ENCODE peak calls at places on chromosomes 4 and X, in five cellular contexts. Z is spleen, W is transverse colon, B is suprapubic skin, O is A549. M is an unnamed sample.
A peak's percentile ranks its signal among the peaks of the same experiment; 100 is the strongest.

GRCh38 chr4:170138580-170139194 is 48.9 kb upstream of the AADAT start:
- DNase-seq in Z (peak; percentile 79), W (peak; percentile 74), B (no peak), O (peak; percentile 66), M (peak; percentile 72)

GRCh38 chr4:71545168-71545567 is 206.3 kb downstream of the SLC4A4 start:
- DNase-seq in Z (no peak), W (no peak), B (no peak), O (no peak), M (no peak)

GRCh38 chrX:47228550-47229270 is 4.1 kb upstream of the USP11 start:
- DNase-seq in Z (peak; percentile 70), W (no peak), B (no peak), O (no peak), M (peak; percentile 28)

GRCh38 chr4:59598233-59598618 is 1601.9 kb upstream of the ADGRL3 start:
- DNase-seq in Z (no peak), W (no peak), B (no peak), O (no peak), M (no peak)

GRCh38 chrX:30904186-30904585 is 15.1 kb upstream of the TAB3 start:
- DNase-seq in Z (no peak), W (no peak), B (no peak), O (no peak), M (no peak)

GRCh38 chrX:136525738-136526606 is 6.0 kb upstream of the VGLL1 start:
- DNase-seq in Z (no peak), W (peak; percentile 74), B (no peak), O (peak; percentile 20), M (peak; percentile 77)

GRCh38 chr4:163332526-163333405 is at the start of gene NPY1R:
- DNase-seq in Z (peak; percentile 81), W (peak; percentile 75), B (no peak), O (peak; percentile 73), M (peak; percentile 61)

GRCh38 chr4:142818009-142818408 is 28.1 kb downstream of the INPP4B start:
- DNase-seq in Z (no peak), W (no peak), B (no peak), O (no peak), M (no peak)

GRCh38 chr4:179698321-179698720 is 2256.1 kb upstream of the AGA start:
- DNase-seq in Z (no peak), W (no peak), B (no peak), O (no peak), M (no peak)

GRCh38 chr4:28879178-28879577 is 1841.0 kb upstream of the PCDH7 start:
- DNase-seq in Z (no peak), W (no peak), B (no peak), O (no peak), M (no peak)

GRCh38 chr4:53479731-53480525 is 102.5 kb downstream of the FIP1L1 start:
- DNase-seq in Z (no peak), W (no peak), B (no peak), O (no peak), M (no peak)

GRCh38 chr4:37891221-37892159 is 606 bp downstream of the TBC1D1 start:
- DNase-seq in Z (no peak), W (peak; percentile 46), B (no peak), O (no peak), M (peak; percentile 30)

GRCh38 chrX:134760671-134761070 is 102.4 kb upstream of the PLAC1 start:
- DNase-seq in Z (no peak), W (no peak), B (no peak), O (no peak), M (no peak)

GRCh38 chr4:143076723-143077122 is 108.0 kb upstream of the USP38 start:
- DNase-seq in Z (no peak), W (peak; percentile 19), B (no peak), O (no peak), M (no peak)

GRCh38 chr4:16413794-16414555 is 187.7 kb upstream of the TAPT1 start:
- DNase-seq in Z (no peak), W (no peak), B (no peak), O (no peak), M (no peak)

GRCh38 chrX:44872319-44872816 is 620 bp upstream of the KDM6A start:
- DNase-seq in Z (peak; percentile 94), W (peak; percentile 65), B (peak; percentile 75), O (no peak), M (peak; percentile 58)

GRCh38 chr4:164989464-164989863 is 12.0 kb upstream of the TRIM61 start:
- DNase-seq in Z (no peak), W (no peak), B (no peak), O (no peak), M (no peak)

GRCh38 chrX:69116077-69116476 is 49.2 kb downstream of the PJA1 start:
- DNase-seq in Z (no peak), W (no peak), B (no peak), O (peak; percentile 18), M (no peak)

GRCh38 chr4:96593422-96593821 is 753.5 kb downstream of the PDHA2 start:
- DNase-seq in Z (no peak), W (no peak), B (no peak), O (no peak), M (no peak)

GRCh38 chr4:128924951-128925350 is 115.5 kb downstream of the JADE1 start:
- DNase-seq in Z (no peak), W (no peak), B (no peak), O (no peak), M (no peak)

GRCh38 chr4:9762823-9763475 is 18.5 kb upstream of the DRD5 start:
- DNase-seq in Z (no peak), W (peak; percentile 63), B (no peak), O (peak; percentile 69), M (peak; percentile 52)

GRCh38 chr4:168367065-168367464 is 48.5 kb upstream of the DDX60 start:
- DNase-seq in Z (no peak), W (no peak), B (no peak), O (no peak), M (no peak)

GRCh38 chr4:77193511-77194236 is 36.7 kb downstream of the CCNG2 start:
- DNase-seq in Z (peak; percentile 95), W (peak; percentile 75), B (peak; percentile 88), O (no peak), M (no peak)
- TF ChIP-seq POLR2A in Z (no peak), W (peak; percentile 21), B (no peak), O (no peak), M (no peak)

DNA sequence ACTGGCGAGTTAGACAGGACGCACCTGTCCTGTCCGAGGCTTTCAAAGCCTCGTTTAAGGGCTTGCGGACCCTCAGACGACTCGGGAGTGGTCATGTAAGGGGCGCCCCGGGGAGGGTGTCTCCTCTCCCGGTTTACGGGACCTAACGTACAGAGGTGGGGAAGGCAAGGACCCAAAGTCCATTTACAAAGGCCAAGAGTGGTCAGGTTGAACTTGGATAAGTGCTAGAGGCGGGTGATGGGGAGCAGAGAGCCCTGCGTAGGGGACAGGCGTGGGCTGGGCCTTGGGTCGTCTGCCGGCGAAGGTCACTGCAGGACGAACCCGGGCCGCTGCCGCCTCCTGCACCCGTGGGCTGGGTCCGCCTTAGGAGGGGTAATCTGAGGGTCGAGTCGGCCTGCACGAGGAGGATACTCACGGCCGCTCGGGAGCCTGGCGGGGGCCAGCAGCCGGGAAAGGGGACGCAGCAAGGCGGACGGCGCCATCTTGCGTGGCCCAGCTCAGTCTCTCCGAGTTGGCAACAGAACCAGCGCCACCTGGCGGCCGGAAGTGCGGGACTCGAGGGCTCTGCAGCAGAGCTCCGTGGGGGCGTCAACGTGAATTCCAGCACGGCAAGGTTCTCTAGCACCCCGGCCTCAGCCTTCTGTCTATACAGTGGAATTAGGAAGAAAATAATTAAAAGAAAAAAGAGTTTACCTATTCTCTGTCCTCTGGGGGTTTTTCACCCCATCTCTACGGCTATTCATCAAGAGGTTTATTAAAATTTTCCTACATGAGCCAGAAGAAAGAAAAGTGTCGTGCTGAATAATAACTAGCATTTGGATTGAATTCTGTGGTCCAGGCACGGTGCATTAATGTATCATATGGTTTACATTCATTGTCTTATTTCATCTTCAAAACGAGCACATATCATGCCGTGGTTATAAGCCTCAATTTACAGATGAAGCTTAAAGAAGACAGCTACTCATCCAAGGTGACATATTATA is 5.7 kb upstream of the NAA15 start:
- DNase-seq in Z (peak; percentile 100), W (peak; percentile 98), B (peak; percentile 99), O (peak; percentile 88), M (peak; percentile 98)
- TF ChIP-seq POLR2A in Z (no peak), W (peak; percentile 61), B (no peak), O (peak; percentile 65), M (peak; percentile 52)

DNA sequence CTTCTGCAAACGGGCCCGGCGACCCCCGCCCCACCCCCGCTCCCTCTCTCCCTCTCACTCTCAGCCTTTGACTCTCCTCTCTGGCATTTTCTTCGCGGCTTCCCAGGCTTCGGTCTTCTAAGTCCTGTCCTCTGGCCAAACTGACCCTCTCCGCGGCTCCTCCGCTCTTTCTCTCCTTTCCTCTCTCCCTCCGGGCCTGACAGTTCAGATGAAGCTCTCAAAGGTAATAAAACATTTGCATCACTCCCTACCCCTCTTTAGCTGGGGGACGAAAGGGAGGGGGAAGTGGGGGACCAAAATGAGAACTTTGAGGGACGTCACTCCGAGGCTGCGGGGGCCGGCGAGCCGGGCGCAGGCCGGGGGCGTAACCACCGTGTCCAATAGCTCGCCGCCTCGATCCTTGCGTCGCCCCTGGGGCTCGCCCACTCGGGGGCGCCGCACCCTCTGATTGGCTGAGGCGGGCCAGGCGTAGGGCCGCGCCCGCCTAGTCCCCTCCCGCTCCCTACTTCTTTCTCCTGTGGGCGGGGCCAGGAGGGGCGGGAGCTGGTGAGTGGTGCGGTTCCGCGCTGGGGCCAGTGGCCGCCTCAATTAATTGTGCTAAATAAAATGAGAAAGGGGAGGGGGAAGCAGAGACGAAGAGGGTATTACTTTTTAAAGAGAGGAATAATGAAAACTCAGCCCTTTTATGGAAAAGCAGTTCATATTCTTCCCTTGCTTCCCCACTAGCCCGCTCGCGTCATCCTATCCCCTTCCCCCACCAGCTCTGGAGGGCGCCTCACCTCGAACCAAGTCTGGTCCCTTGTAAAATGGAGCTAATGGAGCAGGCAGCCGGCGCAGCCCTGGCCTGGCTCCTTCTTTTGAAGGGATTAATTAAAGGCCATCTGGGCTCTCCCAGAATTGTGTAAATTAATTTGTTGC is at the start of gene NKX6-1:
- DNase-seq in Z (no peak), W (peak; percentile 53), B (no peak), O (peak; percentile 78), M (peak; percentile 69)
- TF ChIP-seq POLR2A in Z (no peak), W (no peak), B (no peak), O (no peak), M (no peak)

GRCh38 chr4:6596948-6597347 is 22.0 kb downstream of the MAN2B2 start:
- DNase-seq in Z (no peak), W (no peak), B (no peak), O (no peak), M (no peak)

GRCh38 chr4:6598127-6598526 is 23.1 kb downstream of the MAN2B2 start:
- DNase-seq in Z (no peak), W (no peak), B (no peak), O (no peak), M (no peak)

GRCh38 chr4:6594341-6594740 is 19.4 kb downstream of the MAN2B2 start:
- DNase-seq in Z (no peak), W (no peak), B (no peak), O (no peak), M (no peak)

GRCh38 chr4:6594826-6595355 is 19.9 kb downstream of the MAN2B2 start:
- DNase-seq in Z (no peak), W (no peak), B (no peak), O (no peak), M (no peak)

DNA sequence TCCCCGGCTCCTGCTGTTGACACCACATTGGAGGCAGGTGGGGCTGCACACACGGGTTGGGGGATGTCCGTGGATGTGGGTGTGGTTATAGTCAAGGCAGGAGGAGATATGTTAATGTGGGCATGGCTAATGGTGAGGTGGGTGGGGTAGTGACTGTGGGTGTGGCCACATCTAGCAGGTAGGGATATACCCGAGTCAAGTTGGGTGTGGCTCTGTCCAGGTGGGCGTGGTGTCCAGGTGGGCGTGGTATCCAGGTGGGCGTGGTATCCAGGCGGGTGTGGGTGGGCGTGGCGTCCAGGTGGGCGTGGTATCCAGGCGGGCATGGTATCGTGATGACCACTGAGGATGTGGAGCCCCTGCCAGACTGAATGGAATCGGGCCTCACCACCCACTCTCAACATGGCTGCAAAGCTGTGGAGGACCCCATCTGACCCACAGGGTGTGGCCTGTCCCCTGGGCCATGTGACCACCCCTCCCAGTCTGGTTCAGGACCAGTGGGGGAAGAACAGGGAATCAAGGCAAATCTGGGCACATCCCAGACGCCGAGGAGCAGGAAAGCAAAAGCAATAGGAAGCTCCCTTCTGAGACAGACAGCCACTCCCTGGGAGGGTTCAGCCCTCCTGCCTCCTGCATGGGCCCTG is 21.0 kb downstream of the MAN2B2 start:
- DNase-seq in Z (no peak), W (no peak), B (no peak), O (peak; percentile 49), M (no peak)
- TF ChIP-seq POLR2A in Z (no peak), W (no peak), B (no peak), O (no peak), M (no peak)